ENCODE peak calls at places on chromosomes 3 and 15, in ten cellular contexts. X, E, J, N, R, T, B, U, Q and M are unnamed samples. For H3K4me1, the result is how much of the 10 kb centered on the place peaks cover.

GRCh38 chr3:144031938-144032337 is 60.3 kb downstream of the DIPK2A start:
- DNase-seq in X (peak), E (peak), J (peak), N (peak), R (peak), T (peak), B (no peak), U (peak), Q (no peak), M (peak)

GRCh38 chr3:113454625-113455024 is 13.3 kb upstream of the CFAP44 start:
- DNase-seq in X (no peak), E (no peak), J (no peak), N (no peak), R (no peak), T (no peak), B (no peak), U (no peak), Q (no peak), M (no peak)

GRCh38 chr3:122183893-122184590 is 574 bp downstream of the CASR start:
- DNase-seq in X (no peak), E (no peak), J (no peak), N (no peak), R (no peak), T (peak), B (no peak), U (no peak), Q (no peak), M (no peak)

GRCh38 chr3:143000525-143000924 is 845 bp upstream of the U2SURP start:
- DNase-seq in X (no peak), E (no peak), J (no peak), N (no peak), R (peak), T (peak), B (no peak), U (no peak), Q (no peak), M (peak)

GRCh38 chr15:69359724-69360123 is 54.4 kb upstream of the KIF23 start:
- DNase-seq in X (no peak), E (no peak), J (no peak), N (no peak), R (peak), T (no peak), B (no peak), U (no peak), Q (no peak), M (peak)

GRCh38 chr3:76765526-76765925 is 274.4 kb upstream of the ROBO2 start:
- DNase-seq in X (no peak), E (no peak), J (no peak), N (no peak), R (no peak), T (peak), B (no peak), U (no peak), Q (no peak), M (no peak)

GRCh38 chr15:25508369-25509002 is 69.7 kb upstream of the UBE3A start:
- DNase-seq in X (no peak), E (no peak), J (no peak), N (no peak), R (no peak), T (no peak), B (no peak), U (no peak), Q (no peak), M (no peak)

GRCh38 chr15:89656116-89656815 is 999 bp upstream of the KIF7 start:
- DNase-seq in X (no peak), E (no peak), J (no peak), N (no peak), R (no peak), T (no peak), B (no peak), U (no peak), Q (no peak), M (no peak)

GRCh38 chr15:66224946-66225345 is 28.6 kb downstream of the MEGF11 start:
- DNase-seq in X (no peak), E (no peak), J (peak), N (no peak), R (no peak), T (peak), B (peak), U (peak), Q (no peak), M (peak)

GRCh38 chr3:81521855-81522254 is 239.6 kb downstream of the GBE1 start:
- DNase-seq in X (no peak), E (no peak), J (no peak), N (no peak), R (no peak), T (no peak), B (no peak), U (no peak), Q (no peak), M (no peak)

GRCh38 chr3:142586803-142587406 is 8.4 kb upstream of the ATR start:
- DNase-seq in X (peak), E (no peak), J (peak), N (no peak), R (peak), T (peak), B (no peak), U (no peak), Q (no peak), M (peak)

GRCh38 chr15:94791008-94791407 is 559.6 kb downstream of the MCTP2 start:
- DNase-seq in X (no peak), E (no peak), J (no peak), N (no peak), R (no peak), T (no peak), B (no peak), U (no peak), Q (no peak), M (no peak)

GRCh38 chr3:169112153-169112892 is 551.2 kb downstream of the MECOM start:
- DNase-seq in X (no peak), E (no peak), J (no peak), N (no peak), R (no peak), T (no peak), B (no peak), U (no peak), Q (no peak), M (no peak)

GRCh38 chr3:52039846-52040245 is 16.5 kb downstream of the DUSP7 start:
- DNase-seq in X (peak), E (no peak), J (peak), N (peak), R (no peak), T (peak), B (no peak), U (peak), Q (no peak), M (peak)

GRCh38 chr3:10551139-10551538 is 45.8 kb upstream of the ATP2B2 start:
- DNase-seq in X (no peak), E (no peak), J (no peak), N (no peak), R (no peak), T (no peak), B (no peak), U (no peak), Q (no peak), M (no peak)

GRCh38 chr3:14765065-14765410 is 53.7 kb upstream of the FGD5 start:
- DNase-seq in X (no peak), E (no peak), J (no peak), N (no peak), R (no peak), T (no peak), B (no peak), U (no peak), Q (no peak), M (no peak)

GRCh38 chr15:89654311-89654761 is 931 bp downstream of the KIF7 start:
- DNase-seq in X (no peak), E (peak), J (no peak), N (no peak), R (no peak), T (no peak), B (no peak), U (no peak), Q (no peak), M (no peak)

GRCh38 chr3:70065666-70066253 is 66.2 kb downstream of the SAMMSON start:
- DNase-seq in X (no peak), E (no peak), J (peak), N (no peak), R (no peak), T (no peak), B (no peak), U (no peak), Q (no peak), M (peak)

GRCh38 chr3:87350367-87351199 is 74.2 kb upstream of the POU1F1 start:
- DNase-seq in X (peak), E (no peak), J (no peak), N (no peak), R (peak), T (peak), B (no peak), U (no peak), Q (no peak), M (no peak)

GRCh38 chr3:71305246-71306206 is 278.0 kb downstream of the FOXP1 start:
- DNase-seq in X (peak), E (peak), J (peak), N (peak), R (no peak), T (peak), B (peak), U (peak), Q (no peak), M (peak)
- H3K4me3 ChIP-seq in X (peak), E (peak), J (peak), N (peak), R (peak), T (no peak), B (peak), U (peak), Q (no peak), M (no peak)

DNA sequence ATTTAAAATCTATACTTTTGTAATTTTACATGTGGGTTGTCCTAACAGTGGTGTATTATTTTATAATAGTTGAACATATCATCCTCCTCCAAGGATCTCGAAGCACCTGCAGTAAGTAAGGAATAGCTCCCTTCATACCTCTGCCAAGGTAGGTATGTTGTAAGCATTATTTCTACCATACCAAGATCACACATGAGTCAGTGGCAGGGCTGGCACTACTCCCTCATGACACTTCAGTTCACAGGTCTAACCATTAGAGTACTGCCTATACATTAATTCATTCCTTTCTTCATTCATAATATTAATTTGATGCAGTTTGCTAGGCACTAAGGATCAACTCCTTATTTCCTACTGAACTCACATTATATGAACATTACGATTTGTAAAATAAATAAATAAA is 11.9 kb upstream of the LEKR1 start:
- DNase-seq in X (no peak), E (no peak), J (no peak), N (no peak), R (no peak), T (no peak), B (no peak), U (no peak), Q (no peak), M (no peak)
- H3K4me1 ChIP-seq in X (under half), E (under half), J (under half), N (under half), R (under half), T (under half), B (under half), U (under half), Q (under half), M (under half)

DNA sequence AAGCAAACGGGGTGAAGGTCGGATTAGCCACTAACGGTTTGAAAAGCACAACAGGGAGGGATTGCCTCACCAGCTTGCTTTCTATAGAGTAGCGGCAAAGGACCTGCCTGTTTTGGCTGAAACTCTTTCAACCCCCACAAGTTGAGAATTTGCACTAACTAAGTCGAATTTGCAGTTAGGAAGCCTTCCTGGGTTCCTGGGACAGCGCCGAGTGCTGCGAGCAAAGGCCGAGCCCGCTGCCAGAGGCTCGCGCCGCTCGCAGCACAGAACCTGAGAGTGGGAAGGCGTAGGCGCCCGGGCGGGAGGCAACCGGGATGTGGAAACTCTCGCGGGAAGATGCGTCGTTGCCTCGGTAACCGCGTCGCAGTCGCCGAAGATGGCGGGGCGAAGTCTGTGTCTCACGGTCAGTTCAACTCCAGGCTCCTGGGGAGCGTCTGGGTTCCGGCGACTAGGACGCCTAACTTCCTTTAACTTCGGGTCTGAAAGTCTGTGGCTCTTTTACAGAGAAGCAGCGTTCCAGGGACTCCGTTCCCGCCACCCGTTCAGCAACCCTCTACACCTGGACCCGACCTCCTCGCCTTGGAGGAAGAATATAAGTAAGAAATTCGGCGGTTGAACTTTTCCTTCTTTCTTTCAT is at the start of gene TEX9:
- DNase-seq in X (peak), E (peak), J (peak), N (peak), R (peak), T (peak), B (peak), U (peak), Q (peak), M (peak)
- TF ChIP-seq POLR2A in X (peak), E (no peak), J (no peak), N (no peak), R (peak), T (peak), B (no peak), U (no peak), Q (peak), M (no peak)

GRCh38 chr3:61522064-61522463 is 39.3 kb upstream of the PTPRG start:
- DNase-seq in X (no peak), E (no peak), J (no peak), N (no peak), R (no peak), T (no peak), B (no peak), U (no peak), Q (no peak), M (no peak)
- H3K4me3 ChIP-seq in X (no peak), E (no peak), J (no peak), N (no peak), R (no peak), T (no peak), B (no peak), U (no peak), Q (no peak), M (no peak)